ENCODE peak calls at places on chromosomes 4 and X, in six cellular contexts. R is EL; K is RWPE1; C is activated T-helper 9 cell treated with anti-CD3 and anti-CD28 coated beads, Interleukin-2, amount 50 U/mL, for 16 hours; T is KBM-7; O is HEK293T. B is an unnamed sample.

GRCh38 chrX:120664081-120664480 is 34.2 kb upstream of the C1GALT1C1 start:
- DNase-seq in R (peak), K (no peak), C (no peak), T (peak), O (no peak), B (peak)

GRCh38 chrX:153462291-153462690 is 8.1 kb downstream of the HAUS7 start:
- DNase-seq in R (no peak), K (no peak), C (no peak), T (no peak), O (no peak), B (no peak)

GRCh38 chr4:1060646-1061371 is 49.4 kb downstream of the FGFRL1 start:
- DNase-seq in R (no peak), K (no peak), C (no peak), T (no peak), O (no peak), B (no peak)

GRCh38 chr4:159357350-159357749 is 254.5 kb downstream of the RAPGEF2 start:
- DNase-seq in R (no peak), K (no peak), C (no peak), T (no peak), O (no peak), B (no peak)

GRCh38 chr4:3413217-3413671 is 28.5 kb upstream of the HGFAC start:
- DNase-seq in R (no peak), K (no peak), C (no peak), T (no peak), O (no peak), B (no peak)

GRCh38 chr4:41874398-41874797 is 60.8 kb upstream of the TMEM33 start:
- DNase-seq in R (no peak), K (no peak), C (no peak), T (no peak), O (no peak), B (no peak)

GRCh38 chr4:122639181-122639580 is 18.3 kb upstream of the IL21 start:
- DNase-seq in R (no peak), K (peak), C (no peak), T (no peak), O (no peak), B (peak)

GRCh38 chr4:19026281-19026680 is 1004.7 kb upstream of the LCORL start:
- DNase-seq in R (peak), K (no peak), C (no peak), T (no peak), O (no peak), B (no peak)

GRCh38 chr4:104425003-104425402 is 69.7 kb downstream of the CXXC4 start:
- DNase-seq in R (no peak), K (no peak), C (no peak), T (no peak), O (no peak), B (no peak)

GRCh38 chr4:141473952-141474351 is 162.4 kb upstream of the IL15 start:
- DNase-seq in R (peak), K (no peak), C (no peak), T (no peak), O (no peak), B (no peak)

GRCh38 chrX:66919280-66919832 is 280.5 kb upstream of the EDA2R start:
- DNase-seq in R (no peak), K (peak), C (no peak), T (no peak), O (no peak), B (no peak)

GRCh38 chrX:123088930-123089329 is 95.1 kb upstream of the GRIA3 start:
- DNase-seq in R (no peak), K (no peak), C (no peak), T (no peak), O (no peak), B (no peak)

GRCh38 chrX:70664726-70665125 is 220.1 kb downstream of the DLG3 start:
- DNase-seq in R (peak), K (peak), C (no peak), T (peak), O (peak), B (peak)

GRCh38 chrX:13690836-13691235 is 1.9 kb downstream of the RAB9A start:
- DNase-seq in R (no peak), K (no peak), C (no peak), T (no peak), O (no peak), B (no peak)

GRCh38 chr4:152850377-152850776 is 70.6 kb downstream of the ARFIP1 start:
- DNase-seq in R (peak), K (no peak), C (no peak), T (peak), O (no peak), B (no peak)

GRCh38 chr4:64774626-64775025 is 365.4 kb upstream of the TECRL start:
- DNase-seq in R (peak), K (no peak), C (no peak), T (no peak), O (no peak), B (no peak)

GRCh38 chr4:24560770-24561415 is 23.5 kb downstream of the DHX15 start:
- DNase-seq in R (peak), K (no peak), C (no peak), T (no peak), O (no peak), B (no peak)

GRCh38 chrX:144586756-144587155 is 660.5 kb upstream of the SPANXN1 start:
- DNase-seq in R (no peak), K (no peak), C (no peak), T (no peak), O (no peak), B (no peak)

GRCh38 chr4:168710353-168710946 is 213.6 kb downstream of the PALLD start:
- DNase-seq in R (peak), K (peak), C (no peak), T (peak), O (peak), B (peak)

B was measured in SW480.